ENCODE peak calls at places on chromosomes 12 and 14, in eight cellular contexts. E is EL; G is AG04450; I is esophagus squamous epithelium; K is naive thymus-derived CD8-positive, alpha-beta T cell; L is midbrain; W is pulmonary artery endothelial cell; X is Calu3. J is an unnamed sample.

GRCh38 chr12:53053223-53054111 is 3.6 kb downstream of the TNS2 start:
- DNase-seq in E (no peak), G (no peak), I (no peak), K (peak; percentile 52), L (peak; percentile 66), W (no peak), X (peak; percentile 86), J (peak; percentile 90)

GRCh38 chr12:12890815-12891645 is at the start of gene GPRC5A:
- DNase-seq in E (peak; percentile 100), G (peak; percentile 82), I (no peak), K (peak; percentile 14), L (peak; percentile 28), W (peak; percentile 78), X (peak; percentile 98), J (peak; percentile 92)

GRCh38 chr14:56738020-56738419 is 72.3 kb downstream of the OTX2 start:
- DNase-seq in E (no peak), G (no peak), I (no peak), K (no peak), L (no peak), W (no peak), X (no peak), J (no peak)

GRCh38 chr12:8980137-8980536 is 9.2 kb upstream of the KLRG1 start:
- DNase-seq in E (no peak), G (no peak), I (no peak), K (no peak), L (no peak), W (no peak), X (no peak), J (no peak)

GRCh38 chr12:84502907-84503787 is 409.5 kb downstream of the SLC6A15 start:
- DNase-seq in E (peak; percentile 64), G (peak; percentile 55), I (no peak), K (no peak), L (peak; percentile 60), W (no peak), X (peak; percentile 63), J (peak; percentile 20)

GRCh38 chr12:117226505-117226904 is 36.2 kb upstream of the FBXO21 start:
- DNase-seq in E (no peak), G (no peak), I (no peak), K (no peak), L (no peak), W (no peak), X (no peak), J (no peak)

GRCh38 chr12:77751939-77752338 is 78.8 kb upstream of the NAV3 start:
- DNase-seq in E (no peak), G (no peak), I (no peak), K (no peak), L (no peak), W (peak; percentile 29), X (no peak), J (no peak)

GRCh38 chr14:90382491-90383125 is 14.2 kb upstream of the CALM1 start:
- DNase-seq in E (peak; percentile 68), G (no peak), I (no peak), K (peak; percentile 54), L (peak; percentile 85), W (no peak), X (peak; percentile 54), J (peak; percentile 72)

GRCh38 chr12:84397279-84397678 is 515.3 kb downstream of the SLC6A15 start:
- DNase-seq in E (peak; percentile 1), G (no peak), I (no peak), K (no peak), L (peak; percentile 9), W (no peak), X (no peak), J (no peak)

GRCh38 chr14:42224053-42224888 is 617.6 kb downstream of the LRFN5 start:
- DNase-seq in E (peak; percentile 41), G (peak; percentile 38), I (no peak), K (no peak), L (peak; percentile 60), W (no peak), X (peak; percentile 66), J (peak; percentile 42)

GRCh38 chr12:7162691-7163114 is 26.8 kb upstream of the PEX5 start:
- DNase-seq in E (peak; percentile 21), G (no peak), I (no peak), K (no peak), L (no peak), W (no peak), X (peak; percentile 75), J (peak; percentile 32)

GRCh38 chr14:64755661-64756265 is 51.5 kb downstream of the PLEKHG3 start:
- DNase-seq in E (peak; percentile 44), G (no peak), I (no peak), K (no peak), L (no peak), W (no peak), X (no peak), J (peak; percentile 81)

GRCh38 chr12:50550530-50551223 is 45.9 kb downstream of the DIP2B start:
- DNase-seq in E (no peak), G (no peak), I (no peak), K (no peak), L (no peak), W (peak; percentile 51), X (peak; percentile 44), J (peak; percentile 53)

GRCh38 chr12:6224550-6224949 is 24.4 kb downstream of the CD9 start:
- DNase-seq in E (no peak), G (no peak), I (no peak), K (no peak), L (peak; percentile 82), W (no peak), X (no peak), J (peak; percentile 50)

GRCh38 chr12:64670856-64671639 is 60.8 kb downstream of the RASSF3 start:
- DNase-seq in E (peak; percentile 42), G (no peak), I (no peak), K (no peak), L (no peak), W (no peak), X (peak; percentile 37), J (peak; percentile 55)

GRCh38 chr12:42422785-42423184 is 96.8 kb downstream of the PPHLN1 start:
- DNase-seq in E (no peak), G (no peak), I (no peak), K (no peak), L (no peak), W (no peak), X (no peak), J (no peak)

GRCh38 chr14:97185186-97185585 is 388.0 kb downstream of the VRK1 start:
- DNase-seq in E (no peak), G (no peak), I (no peak), K (no peak), L (no peak), W (no peak), X (no peak), J (no peak)

GRCh38 chr14:32473476-32473875 is 144.4 kb downstream of the AKAP6 start:
- DNase-seq in E (peak; percentile 43), G (no peak), I (no peak), K (no peak), L (no peak), W (no peak), X (peak; percentile 33), J (peak; percentile 44)

GRCh38 chr12:43937947-43938346 is 102.1 kb downstream of the TMEM117 start:
- DNase-seq in E (peak; percentile 9), G (no peak), I (no peak), K (no peak), L (no peak), W (no peak), X (no peak), J (no peak)

GRCh38 chr12:93591137-93591868 is 18.8 kb downstream of the SOCS2 start:
- DNase-seq in E (peak; percentile 90), G (peak; percentile 32), I (peak; percentile 17), K (peak; percentile 18), L (peak; percentile 78), W (no peak), X (peak; percentile 34), J (peak; percentile 72)

GRCh38 chr14:45262637-45263036 is 9.6 kb upstream of the MIS18BP1 start:
- DNase-seq in E (no peak), G (no peak), I (no peak), K (no peak), L (no peak), W (no peak), X (peak; percentile 5), J (no peak)

GRCh38 chr12:85829391-85829790 is 6.8 kb downstream of the RASSF9 start:
- DNase-seq in E (peak; percentile 9), G (peak; percentile 7), I (no peak), K (no peak), L (no peak), W (no peak), X (no peak), J (no peak)

J was measured in transverse colon.